ENCODE peak calls at places on chromosome 19, in eight cellular contexts. One of them, this sample, is unnamed.
A peak's percentile ranks its signal among the peaks of the same experiment; 100 is the strongest.

GRCh38 chr19:12042893-12043292 is 7.4 kb upstream of the ZNF433 start:
- DNase-seq in Right ventricle myocardium superior: no peak
- DNase-seq in cardiac muscle cell: no peak
- DNase-seq in H9: no peak
- DNase-seq in WERI-Rb-1: no peak
- DNase-seq in T follicular helper cell: no peak
- DNase-seq in PC-3: no peak
- DNase-seq in Kasumi-1: no peak
- DNase-seq in this sample: no peak

GRCh38 chr19:2302319-2303208 is 5.4 kb downstream of the LINGO3 start:
- DNase-seq in Right ventricle myocardium superior: peak; percentile 74
- DNase-seq in T follicular helper cell: no peak
- DNase-seq in H9: peak; percentile 71
- DNase-seq in PC-3: no peak
- DNase-seq in WERI-Rb-1: no peak
- DNase-seq in cardiac muscle cell: peak; percentile 52
- DNase-seq in Kasumi-1: no peak
- DNase-seq in this sample: peak; percentile 76

GRCh38 chr19:43316591-43317319 is 36.7 kb upstream of the CD177 start:
- DNase-seq in Kasumi-1: no peak
- DNase-seq in T follicular helper cell: no peak
- DNase-seq in Right ventricle myocardium superior: no peak
- DNase-seq in H9: peak; percentile 92
- DNase-seq in WERI-Rb-1: peak; percentile 88
- DNase-seq in cardiac muscle cell: peak; percentile 15
- DNase-seq in PC-3: peak; percentile 87
- DNase-seq in this sample: peak; percentile 40

GRCh38 chr19:15213715-15214381 is 13.1 kb upstream of the NOTCH3 start:
- DNase-seq in Right ventricle myocardium superior: peak; percentile 88
- DNase-seq in WERI-Rb-1: no peak
- DNase-seq in PC-3: no peak
- DNase-seq in cardiac muscle cell: peak; percentile 62
- DNase-seq in H9: no peak
- DNase-seq in T follicular helper cell: no peak
- DNase-seq in Kasumi-1: no peak
- DNase-seq in this sample: peak; percentile 46

GRCh38 chr19:47381653-47382279 is 32.7 kb downstream of the DHX34 start:
- DNase-seq in T follicular helper cell: no peak
- DNase-seq in H9: no peak
- DNase-seq in WERI-Rb-1: no peak
- DNase-seq in cardiac muscle cell: no peak
- DNase-seq in Right ventricle myocardium superior: peak; percentile 62
- DNase-seq in PC-3: no peak
- DNase-seq in Kasumi-1: no peak
- DNase-seq in this sample: no peak

GRCh38 chr19:11168568-11168967 is 13.0 kb upstream of the SPC24 start:
- DNase-seq in WERI-Rb-1: no peak
- DNase-seq in cardiac muscle cell: peak; percentile 77
- DNase-seq in PC-3: peak; percentile 99
- DNase-seq in H9: no peak
- DNase-seq in T follicular helper cell: no peak
- DNase-seq in Kasumi-1: no peak
- DNase-seq in Right ventricle myocardium superior: no peak
- DNase-seq in this sample: no peak

GRCh38 chr19:3045885-3046603 is 16.3 kb downstream of the TLE5 start:
- DNase-seq in H9: peak; percentile 73
- DNase-seq in PC-3: no peak
- DNase-seq in WERI-Rb-1: no peak
- DNase-seq in Kasumi-1: no peak
- DNase-seq in cardiac muscle cell: no peak
- DNase-seq in Right ventricle myocardium superior: no peak
- DNase-seq in T follicular helper cell: no peak
- DNase-seq in this sample: no peak

GRCh38 chr19:1084024-1084868 is 10.9 kb downstream of the POLR2E start:
- DNase-seq in Right ventricle myocardium superior: no peak
- DNase-seq in cardiac muscle cell: no peak
- DNase-seq in WERI-Rb-1: no peak
- DNase-seq in Kasumi-1: no peak
- DNase-seq in PC-3: no peak
- DNase-seq in H9: no peak
- DNase-seq in T follicular helper cell: no peak
- DNase-seq in this sample: no peak

GRCh38 chr19:56083668-56084067 is 37.4 kb downstream of the ZNF787 start:
- DNase-seq in Right ventricle myocardium superior: no peak
- DNase-seq in WERI-Rb-1: no peak
- DNase-seq in cardiac muscle cell: no peak
- DNase-seq in Kasumi-1: no peak
- DNase-seq in PC-3: no peak
- DNase-seq in T follicular helper cell: no peak
- DNase-seq in H9: no peak
- DNase-seq in this sample: no peak

GRCh38 chr19:33273881-33274662 is 28.3 kb downstream of the CEBPA start:
- DNase-seq in T follicular helper cell: no peak
- DNase-seq in WERI-Rb-1: no peak
- DNase-seq in PC-3: peak; percentile 35
- DNase-seq in Kasumi-1: peak; percentile 95
- DNase-seq in Right ventricle myocardium superior: peak; percentile 52
- DNase-seq in cardiac muscle cell: peak; percentile 90
- DNase-seq in H9: no peak
- DNase-seq in this sample: peak; percentile 29

GRCh38 chr19:33687761-33688656 is 66.3 kb downstream of the CHST8 start:
- DNase-seq in T follicular helper cell: no peak
- DNase-seq in H9: no peak
- DNase-seq in cardiac muscle cell: no peak
- DNase-seq in PC-3: no peak
- DNase-seq in Kasumi-1: no peak
- DNase-seq in WERI-Rb-1: peak; percentile 23
- DNase-seq in Right ventricle myocardium superior: no peak
- DNase-seq in this sample: no peak

GRCh38 chr19:33267706-33268105 is 34.6 kb downstream of the CEBPA start:
- DNase-seq in WERI-Rb-1: no peak
- DNase-seq in T follicular helper cell: no peak
- DNase-seq in H9: no peak
- DNase-seq in PC-3: no peak
- DNase-seq in Kasumi-1: no peak
- DNase-seq in cardiac muscle cell: no peak
- DNase-seq in Right ventricle myocardium superior: peak; percentile 39
- DNase-seq in this sample: no peak

GRCh38 chr19:2150794-2151338 is 500 bp downstream of the AP3D1 start:
- DNase-seq in Kasumi-1: no peak
- DNase-seq in WERI-Rb-1: peak; percentile 30
- DNase-seq in cardiac muscle cell: no peak
- DNase-seq in H9: no peak
- DNase-seq in PC-3: no peak
- DNase-seq in Right ventricle myocardium superior: peak; percentile 55
- DNase-seq in T follicular helper cell: no peak
- DNase-seq in this sample: peak; percentile 43

GRCh38 chr19:33134571-33135041 is 2.7 kb downstream of the WDR88 start:
- DNase-seq in T follicular helper cell: peak; percentile 2
- DNase-seq in H9: peak; percentile 63
- DNase-seq in WERI-Rb-1: no peak
- DNase-seq in Right ventricle myocardium superior: no peak
- DNase-seq in cardiac muscle cell: no peak
- DNase-seq in PC-3: no peak
- DNase-seq in Kasumi-1: no peak
- DNase-seq in this sample: peak; percentile 37

GRCh38 chr19:10007811-10008211 is 2.5 kb downstream of the COL5A3 start:
- DNase-seq in Kasumi-1: no peak
- DNase-seq in T follicular helper cell: no peak
- DNase-seq in H9: no peak
- DNase-seq in PC-3: no peak
- DNase-seq in WERI-Rb-1: no peak
- DNase-seq in cardiac muscle cell: peak; percentile 61
- DNase-seq in Right ventricle myocardium superior: peak; percentile 63
- DNase-seq in this sample: no peak

GRCh38 chr19:52640916-52641315 is 2.8 kb upstream of the ZNF83 start:
- DNase-seq in Kasumi-1: no peak
- DNase-seq in T follicular helper cell: no peak
- DNase-seq in Right ventricle myocardium superior: no peak
- DNase-seq in cardiac muscle cell: peak; percentile 11
- DNase-seq in H9: peak; percentile 82
- DNase-seq in PC-3: no peak
- DNase-seq in WERI-Rb-1: peak; percentile 92
- DNase-seq in this sample: peak; percentile 16

GRCh38 chr19:54186934-54187381 is 2.4 kb downstream of the MBOAT7 start:
- DNase-seq in cardiac muscle cell: no peak
- DNase-seq in Kasumi-1: no peak
- DNase-seq in T follicular helper cell: no peak
- DNase-seq in WERI-Rb-1: no peak
- DNase-seq in H9: peak; percentile 22
- DNase-seq in Right ventricle myocardium superior: no peak
- DNase-seq in PC-3: no peak
- DNase-seq in this sample: no peak

GRCh38 chr19:43763473-43763939 is 8.7 kb upstream of the SMG9 start:
- DNase-seq in H9: no peak
- DNase-seq in cardiac muscle cell: no peak
- DNase-seq in WERI-Rb-1: no peak
- DNase-seq in Kasumi-1: peak; percentile 21
- DNase-seq in T follicular helper cell: no peak
- DNase-seq in PC-3: no peak
- DNase-seq in Right ventricle myocardium superior: no peak
- DNase-seq in this sample: no peak

GRCh38 chr19:55460670-55461258 is 678 bp downstream of the ISOC2 start:
- DNase-seq in Right ventricle myocardium superior: peak; percentile 88
- DNase-seq in PC-3: peak; percentile 76
- DNase-seq in H9: peak; percentile 95
- DNase-seq in T follicular helper cell: no peak
- DNase-seq in Kasumi-1: peak; percentile 58
- DNase-seq in WERI-Rb-1: peak; percentile 87
- DNase-seq in cardiac muscle cell: peak; percentile 96
- DNase-seq in this sample: peak; percentile 89

GRCh38 chr19:662207-662961 is 630 bp downstream of the RNF126 start:
- DNase-seq in cardiac muscle cell: peak; percentile 35
- DNase-seq in H9: no peak
- DNase-seq in T follicular helper cell: peak; percentile 64
- DNase-seq in Kasumi-1: peak; percentile 38
- DNase-seq in WERI-Rb-1: peak; percentile 43
- DNase-seq in PC-3: peak; percentile 38
- DNase-seq in Right ventricle myocardium superior: no peak
- DNase-seq in this sample: peak; percentile 46

GRCh38 chr19:29842471-29843179 is 30.8 kb downstream of the CCNE1 start:
- DNase-seq in WERI-Rb-1: no peak
- DNase-seq in PC-3: no peak
- DNase-seq in Kasumi-1: no peak
- DNase-seq in cardiac muscle cell: no peak
- DNase-seq in Right ventricle myocardium superior: no peak
- DNase-seq in H9: no peak
- DNase-seq in T follicular helper cell: no peak
- DNase-seq in this sample: no peak

GRCh38 chr19:5262721-5263120 is 77.9 kb downstream of the PTPRS start:
- DNase-seq in PC-3: no peak
- DNase-seq in cardiac muscle cell: no peak
- DNase-seq in WERI-Rb-1: no peak
- DNase-seq in T follicular helper cell: no peak
- DNase-seq in H9: no peak
- DNase-seq in Kasumi-1: no peak
- DNase-seq in Right ventricle myocardium superior: peak; percentile 24
- DNase-seq in this sample: no peak

GRCh38 chr19:49684251-49684982 is 5.0 kb upstream of the ADM5 start:
- DNase-seq in WERI-Rb-1: no peak
- DNase-seq in Right ventricle myocardium superior: no peak
- DNase-seq in PC-3: peak; percentile 35
- DNase-seq in T follicular helper cell: no peak
- DNase-seq in cardiac muscle cell: no peak
- DNase-seq in H9: peak; percentile 68
- DNase-seq in Kasumi-1: peak; percentile 38
- DNase-seq in this sample: no peak

GRCh38 chr19:28990522-28990921 is 222.4 kb downstream of the UQCRFS1 start:
- DNase-seq in PC-3: no peak
- DNase-seq in cardiac muscle cell: no peak
- DNase-seq in WERI-Rb-1: no peak
- DNase-seq in Kasumi-1: no peak
- DNase-seq in Right ventricle myocardium superior: no peak
- DNase-seq in H9: peak; percentile 41
- DNase-seq in T follicular helper cell: no peak
- DNase-seq in this sample: peak; percentile 65

GRCh38 chr19:1373534-1374249 is 10.0 kb upstream of the NDUFS7 start:
- DNase-seq in PC-3: no peak
- DNase-seq in WERI-Rb-1: peak; percentile 82
- DNase-seq in cardiac muscle cell: peak; percentile 35
- DNase-seq in Right ventricle myocardium superior: peak; percentile 90
- DNase-seq in H9: no peak
- DNase-seq in Kasumi-1: no peak
- DNase-seq in T follicular helper cell: no peak
- DNase-seq in this sample: no peak

GRCh38 chr19:49475995-49476880 is 2.2 kb downstream of the FLT3LG start:
- DNase-seq in Right ventricle myocardium superior: no peak
- DNase-seq in H9: peak; percentile 96
- DNase-seq in PC-3: no peak
- DNase-seq in cardiac muscle cell: peak; percentile 53
- DNase-seq in T follicular helper cell: peak; percentile 49
- DNase-seq in WERI-Rb-1: peak; percentile 91
- DNase-seq in Kasumi-1: peak; percentile 61
- DNase-seq in this sample: peak; percentile 86

GRCh38 chr19:15315101-15315500 is 17.2 kb downstream of the BRD4 start:
- DNase-seq in PC-3: peak; percentile 74
- DNase-seq in T follicular helper cell: no peak
- DNase-seq in WERI-Rb-1: no peak
- DNase-seq in H9: no peak
- DNase-seq in cardiac muscle cell: no peak
- DNase-seq in Right ventricle myocardium superior: no peak
- DNase-seq in Kasumi-1: no peak
- DNase-seq in this sample: no peak

GRCh38 chr19:31533114-31533513 is 183.9 kb upstream of the TSHZ3 start:
- DNase-seq in cardiac muscle cell: peak; percentile 47
- DNase-seq in H9: no peak
- DNase-seq in Kasumi-1: no peak
- DNase-seq in T follicular helper cell: no peak
- DNase-seq in WERI-Rb-1: no peak
- DNase-seq in PC-3: no peak
- DNase-seq in Right ventricle myocardium superior: no peak
- DNase-seq in this sample: no peak

GRCh38 chr19:2016041-2016807 is 710 bp upstream of the BTBD2 start:
- DNase-seq in T follicular helper cell: no peak
- DNase-seq in WERI-Rb-1: peak; percentile 81
- DNase-seq in H9: peak; percentile 81
- DNase-seq in PC-3: peak; percentile 62
- DNase-seq in cardiac muscle cell: peak; percentile 90
- DNase-seq in Right ventricle myocardium superior: peak; percentile 79
- DNase-seq in Kasumi-1: peak; percentile 10
- DNase-seq in this sample: peak; percentile 50

GRCh38 chr19:43432866-43433673 is 18.4 kb downstream of the TEX101 start:
- DNase-seq in T follicular helper cell: peak; percentile 56
- DNase-seq in Right ventricle myocardium superior: peak; percentile 61
- DNase-seq in H9: peak; percentile 86
- DNase-seq in WERI-Rb-1: peak; percentile 78
- DNase-seq in cardiac muscle cell: peak; percentile 63
- DNase-seq in PC-3: peak; percentile 65
- DNase-seq in Kasumi-1: peak; percentile 74
- DNase-seq in this sample: peak; percentile 66

GRCh38 chr19:34044011-34044410 is 128.3 kb upstream of the LSM14A start:
- DNase-seq in cardiac muscle cell: no peak
- DNase-seq in T follicular helper cell: no peak
- DNase-seq in WERI-Rb-1: no peak
- DNase-seq in Kasumi-1: no peak
- DNase-seq in Right ventricle myocardium superior: no peak
- DNase-seq in PC-3: no peak
- DNase-seq in H9: no peak
- DNase-seq in this sample: no peak

GRCh38 chr19:48954011-48954594 is 572 bp upstream of the BAX start:
- DNase-seq in Kasumi-1: no peak
- DNase-seq in WERI-Rb-1: no peak
- DNase-seq in T follicular helper cell: no peak
- DNase-seq in Right ventricle myocardium superior: no peak
- DNase-seq in cardiac muscle cell: no peak
- DNase-seq in H9: no peak
- DNase-seq in PC-3: no peak
- DNase-seq in this sample: no peak

GRCh38 chr19:9436358-9436757 is 985 bp upstream of the ZNF266 start:
- DNase-seq in PC-3: no peak
- DNase-seq in cardiac muscle cell: no peak
- DNase-seq in Right ventricle myocardium superior: no peak
- DNase-seq in T follicular helper cell: no peak
- DNase-seq in H9: no peak
- DNase-seq in WERI-Rb-1: no peak
- DNase-seq in Kasumi-1: no peak
- DNase-seq in this sample: no peak

This sample was measured in nephron progenitor cell.